ENCODE peak calls at places on chromosomes 5 and 9, in five cellular contexts. V is fibroblast of lung, C is K562, F is endodermal cell, S is mesenchymal stem cell. U is an unnamed sample.

GRCh38 chr9:37710039-37710438 is 43.6 kb upstream of the TRMT10B start:
- DNase-seq in V (no peak), C (no peak), F (no peak), S (no peak), U (no peak)

GRCh38 chr5:27944471-27944870 is 906.1 kb upstream of the CDH9 start:
- DNase-seq in V (no peak), C (no peak), F (no peak), S (peak), U (no peak)

GRCh38 chr9:3181049-3181953 is 337.4 kb upstream of the PUM3 start:
- DNase-seq in V (no peak), C (peak), F (peak), S (peak), U (no peak)

GRCh38 chr5:73435640-73436534 is 12.7 kb downstream of the FOXD1 start:
- DNase-seq in V (peak), C (no peak), F (peak), S (no peak), U (no peak)

GRCh38 chr5:34519489-34520220 is 136.5 kb upstream of the RAI14 start:
- DNase-seq in V (peak), C (no peak), F (no peak), S (no peak), U (no peak)

GRCh38 chr9:93212409-93212808 is 28.5 kb downstream of the WNK2 start:
- DNase-seq in V (no peak), C (no peak), F (no peak), S (no peak), U (no peak)

GRCh38 chr5:53100606-53101005 is 9.0 kb downstream of the MOCS2 start:
- DNase-seq in V (peak), C (no peak), F (no peak), S (no peak), U (no peak)

GRCh38 chr5:96706433-96707111 is 44.4 kb downstream of the CAST start:
- DNase-seq in V (no peak), C (no peak), F (no peak), S (no peak), U (no peak)

GRCh38 chr5:3596261-3596825 is 711 bp downstream of the IRX1 start:
- DNase-seq in V (no peak), C (no peak), F (peak), S (no peak), U (no peak)

GRCh38 chr9:38243993-38244392 is 148.5 kb upstream of the ALDH1B1 start:
- DNase-seq in V (no peak), C (no peak), F (no peak), S (no peak), U (no peak)

GRCh38 chr9:111599092-111599947 is at the start of gene PTGR1:
- DNase-seq in V (peak), C (no peak), F (peak), S (peak), U (no peak)

GRCh38 chr9:20084125-20084524 is 295.3 kb upstream of the SLC24A2 start:
- DNase-seq in V (no peak), C (no peak), F (no peak), S (no peak), U (no peak)

GRCh38 chr9:120711841-120712538 is 2.3 kb downstream of the MEGF9 start:
- DNase-seq in V (peak), C (no peak), F (no peak), S (peak), U (no peak)

GRCh38 chr9:133054966-133055365 is 6.8 kb upstream of the CEL start:
- DNase-seq in V (peak), C (no peak), F (no peak), S (no peak), U (no peak)

GRCh38 chr9:35844628-35845301 is 15.7 kb downstream of the TMEM8B start:
- DNase-seq in V (peak), C (no peak), F (no peak), S (peak), U (peak)

GRCh38 chr9:111481885-111482636 is 2.1 kb downstream of the ECPAS start:
- DNase-seq in V (peak), C (peak), F (peak), S (peak), U (peak)

GRCh38 chr5:169126376-169127043 is 174.4 kb downstream of the SLIT3 start:
- DNase-seq in V (no peak), C (no peak), F (no peak), S (peak), U (no peak)

GRCh38 chr9:127934248-127934647 is 3.4 kb downstream of the DPM2 start:
- DNase-seq in V (no peak), C (no peak), F (no peak), S (no peak), U (no peak)

DNA sequence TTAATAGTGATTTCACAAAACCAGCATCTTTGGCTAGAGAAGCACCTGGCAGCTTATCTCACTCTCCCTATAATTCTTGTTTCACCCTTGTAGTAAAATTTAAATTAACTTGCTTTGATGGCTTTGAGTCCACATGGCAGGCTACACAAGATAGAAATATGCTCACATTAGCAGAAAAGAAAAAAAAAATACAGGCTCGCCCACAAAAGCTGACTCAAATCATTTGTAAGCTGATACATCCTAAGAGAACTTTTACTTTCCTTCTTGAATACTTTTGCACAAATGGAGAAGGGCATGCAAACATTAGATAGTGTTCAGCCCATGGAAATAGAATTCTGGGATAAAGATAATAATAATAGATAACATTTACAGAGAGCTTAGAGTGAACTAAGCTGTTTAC is 36.2 kb downstream of the TNFSF15 start:
- DNase-seq in V (peak), C (no peak), F (no peak), S (no peak), U (no peak)
- H3K9ac ChIP-seq in V (no peak), C (no peak), F (no peak), S (no peak), U (no peak)

GRCh38 chr9:14690986-14691730 is 2.1 kb downstream of the ZDHHC21 start:
- DNase-seq in V (no peak), C (no peak), F (no peak), S (peak), U (no peak)
- H3K9ac ChIP-seq in V (no peak), C (no peak), F (no peak), S (no peak), U (peak)

GRCh38 chr9:126126012-126126411 is 200.6 kb upstream of the MVB12B start:
- DNase-seq in V (no peak), C (no peak), F (peak), S (no peak), U (no peak)
- H3K9ac ChIP-seq in V (no peak), C (no peak), F (no peak), S (no peak), U (no peak)

GRCh38 chr9:653856-654387 is 187.6 kb upstream of the DMRT1 start:
- DNase-seq in V (no peak), C (no peak), F (no peak), S (no peak), U (no peak)
- H3K9ac ChIP-seq in V (no peak), C (no peak), F (no peak), S (no peak), U (no peak)

GRCh38 chr5:78734094-78734845 is 85.7 kb upstream of the LHFPL2 start:
- DNase-seq in V (no peak), C (no peak), F (no peak), S (no peak), U (no peak)

GRCh38 chr5:78738104-78738503 is 89.5 kb upstream of the LHFPL2 start:
- DNase-seq in V (no peak), C (no peak), F (no peak), S (no peak), U (no peak)

GRCh38 chr5:78741014-78741413 is 92.4 kb upstream of the LHFPL2 start:
- DNase-seq in V (no peak), C (no peak), F (no peak), S (no peak), U (no peak)

GRCh38 chr5:78735834-78736463 is 87.4 kb upstream of the LHFPL2 start:
- DNase-seq in V (no peak), C (no peak), F (no peak), S (no peak), U (no peak)

GRCh38 chr5:78738693-78739300 is 90.2 kb upstream of the LHFPL2 start:
- DNase-seq in V (no peak), C (no peak), F (no peak), S (no peak), U (no peak)
- H3K9ac ChIP-seq in V (no peak), C (no peak), F (no peak), S (no peak), U (no peak)

DNA sequence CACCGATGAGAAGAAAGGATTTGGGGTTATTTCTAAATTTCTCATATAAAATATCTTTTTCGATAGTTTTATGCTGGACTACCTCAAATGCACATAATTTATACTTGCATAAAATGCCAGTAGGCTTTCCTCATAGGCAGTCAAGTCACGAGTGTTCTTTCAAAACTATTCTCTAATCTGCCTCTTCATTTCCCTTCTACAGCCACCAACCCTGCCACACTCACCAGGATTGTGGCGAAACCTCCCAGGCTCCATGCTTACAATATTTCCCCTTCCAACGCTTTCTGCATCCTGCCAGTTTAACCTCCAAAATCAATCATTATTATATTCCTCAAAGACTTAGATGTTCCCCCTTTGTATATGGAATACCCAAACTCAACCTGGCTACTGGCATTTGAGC is 65.4 kb downstream of the FRMD3 start:
- DNase-seq in V (no peak), C (no peak), F (no peak), S (no peak), U (no peak)
- H3K9ac ChIP-seq in V (no peak), C (no peak), F (no peak), S (no peak), U (no peak)

GRCh38 chr5:126117044-126117443 is 306.2 kb upstream of the GRAMD2B start:
- DNase-seq in V (no peak), C (no peak), F (no peak), S (no peak), U (no peak)

GRCh38 chr5:126115230-126115629 is 308.0 kb upstream of the GRAMD2B start:
- DNase-seq in V (no peak), C (no peak), F (no peak), S (no peak), U (no peak)

GRCh38 chr5:126120939-126121338 is 302.3 kb upstream of the GRAMD2B start:
- DNase-seq in V (no peak), C (no peak), F (no peak), S (no peak), U (no peak)

GRCh38 chr5:126122942-126123341 is 300.3 kb upstream of the GRAMD2B start:
- DNase-seq in V (peak), C (no peak), F (peak), S (peak), U (no peak)

DNA sequence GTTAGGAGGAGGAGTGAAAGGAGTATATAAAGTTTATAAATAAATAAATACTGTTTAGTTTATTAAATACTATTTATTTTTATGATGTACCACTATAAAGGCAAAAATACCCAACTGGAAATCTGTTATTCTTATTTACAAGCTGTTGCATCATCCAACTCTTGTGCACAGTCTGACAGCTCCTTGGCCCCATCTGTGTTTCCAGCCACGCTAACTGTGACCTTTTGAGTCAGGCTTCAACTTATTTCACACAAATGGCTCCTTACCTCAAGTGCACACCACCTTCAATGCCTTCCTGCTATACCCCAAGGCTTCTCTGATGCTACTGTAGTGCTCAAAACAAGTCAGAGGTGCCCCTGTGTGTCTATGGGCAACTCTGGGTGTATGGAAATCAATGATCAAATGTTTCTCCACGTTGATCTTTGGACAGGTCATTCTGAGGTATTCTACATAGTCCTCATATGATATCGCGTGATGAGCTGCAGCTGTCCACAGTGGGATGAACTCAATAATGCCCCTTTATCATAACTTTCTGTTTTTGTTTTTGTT is 303.2 kb upstream of the GRAMD2B start:
- DNase-seq in V (peak), C (no peak), F (no peak), S (peak), U (no peak)
- H3K9ac ChIP-seq in V (no peak), C (no peak), F (no peak), S (no peak), U (no peak)